ENCODE peak calls at places on chromosome 11, in eight cellular contexts. E is SK-N-DZ; P is NCI-H1048; H is NCI-H446; C is GOT3; R is BJ; J is substantia nigra; V is effector CD4-positive, alpha-beta T cell. Q is an unnamed sample.

GRCh38 chr11:68942751-68943271 is 38.0 kb downstream of the MRGPRD start:
- DNase-seq in E (no peak), R (no peak), C (no peak), H (no peak), J (no peak), P (no peak), V (no peak), Q (no peak)

GRCh38 chr11:28939381-28939780 is 831.2 kb downstream of the METTL15 start:
- DNase-seq in E (no peak), V (no peak), C (no peak), P (no peak), J (no peak), R (no peak), H (no peak), Q (no peak)

GRCh38 chr11:99316761-99317475 is 296.2 kb downstream of the CNTN5 start:
- DNase-seq in C (no peak), V (no peak), H (no peak), J (no peak), E (peak), R (no peak), P (no peak), Q (no peak)

GRCh38 chr11:99960536-99960935 is 726.6 kb upstream of the ARHGAP42 start:
- DNase-seq in R (no peak), C (no peak), J (no peak), V (no peak), E (no peak), P (no peak), H (no peak), Q (no peak)

GRCh38 chr11:35419713-35420333 is 465 bp upstream of the SLC1A2 start:
- DNase-seq in J (no peak), R (no peak), V (no peak), C (no peak), H (peak), E (peak), P (no peak), Q (no peak)

GRCh38 chr11:78323356-78323755 is 94.3 kb downstream of the GAB2 start:
- DNase-seq in P (no peak), H (no peak), C (no peak), V (no peak), J (no peak), E (no peak), R (no peak), Q (no peak)

GRCh38 chr11:6538456-6538855 is 41.4 kb downstream of the DNHD1 start:
- DNase-seq in J (no peak), R (no peak), P (no peak), C (no peak), V (no peak), E (no peak), H (no peak), Q (no peak)

GRCh38 chr11:76609736-76610370 is 60.7 kb downstream of the LRRC32 start:
- DNase-seq in E (no peak), R (no peak), V (no peak), C (no peak), P (no peak), J (no peak), H (no peak), Q (no peak)

GRCh38 chr11:123221074-123221473 is 26.0 kb upstream of the CLMP start:
- DNase-seq in J (no peak), R (no peak), C (no peak), P (no peak), H (no peak), E (no peak), V (no peak), Q (no peak)

GRCh38 chr11:32858731-32859130 is 29.0 kb downstream of the PRRG4 start:
- DNase-seq in E (no peak), H (no peak), R (no peak), V (no peak), P (no peak), J (no peak), C (no peak), Q (no peak)

GRCh38 chr11:86151188-86152005 is 82.5 kb upstream of the PICALM start:
- DNase-seq in R (no peak), V (no peak), E (no peak), P (no peak), H (no peak), J (peak), C (no peak), Q (no peak)

GRCh38 chr11:100777118-100777517 is 90.0 kb downstream of the ARHGAP42 start:
- DNase-seq in E (no peak), C (no peak), P (no peak), V (no peak), H (no peak), J (no peak), R (no peak), Q (no peak)

GRCh38 chr11:59114344-59114743 is 7.3 kb downstream of the FAM111B start:
- DNase-seq in J (no peak), R (no peak), P (no peak), C (no peak), E (no peak), V (no peak), H (no peak), Q (no peak)

GRCh38 chr11:114619659-114620173 is 24.1 kb upstream of the NXPE4 start:
- DNase-seq in E (no peak), H (no peak), V (no peak), J (no peak), C (no peak), P (no peak), R (no peak), Q (no peak)

GRCh38 chr11:19474954-19475811 is 234.4 kb upstream of the E2F8 start:
- DNase-seq in J (peak), C (no peak), R (no peak), H (no peak), V (no peak), P (peak), E (no peak), Q (no peak)

GRCh38 chr11:60265373-60266214 is 14.9 kb upstream of the MS4A4A start:
- DNase-seq in P (peak), R (no peak), V (no peak), E (peak), H (peak), C (no peak), J (no peak), Q (no peak)

GRCh38 chr11:124812876-124813275 is 12.7 kb upstream of the MSANTD2 start:
- DNase-seq in C (no peak), E (no peak), R (no peak), J (no peak), P (no peak), V (no peak), H (no peak), Q (no peak)

GRCh38 chr11:119796363-119797060 is 67.5 kb upstream of the NECTIN1 start:
- DNase-seq in E (no peak), R (no peak), C (no peak), P (no peak), V (no peak), H (no peak), J (no peak), Q (no peak)

GRCh38 chr11:124877631-124878496 is 12.6 kb downstream of the ROBO3 start:
- DNase-seq in P (no peak), E (no peak), C (no peak), H (no peak), R (no peak), V (no peak), J (no peak), Q (no peak)

GRCh38 chr11:33970984-33971466 is 79.1 kb upstream of the LMO2 start:
- DNase-seq in R (no peak), V (no peak), P (peak), J (peak), H (peak), C (no peak), E (peak), Q (no peak)

GRCh38 chr11:77071671-77072605 is 5.2 kb downstream of the CAPN5 start:
- DNase-seq in H (no peak), R (no peak), C (no peak), P (no peak), E (no peak), V (no peak), J (no peak), Q (no peak)

GRCh38 chr11:66409226-66409625 is 11.6 kb upstream of the NPAS4 start:
- DNase-seq in J (no peak), E (no peak), P (no peak), C (no peak), R (no peak), H (no peak), V (no peak), Q (no peak)

GRCh38 chr11:102974552-102975280 is 19.2 kb upstream of the MMP13 start:
- DNase-seq in R (peak), P (no peak), V (no peak), C (no peak), J (no peak), E (no peak), H (no peak), Q (no peak)

GRCh38 chr11:67644042-67644441 is 4.5 kb upstream of the TBX10 start:
- DNase-seq in C (no peak), V (no peak), R (no peak), E (no peak), P (no peak), H (no peak), J (no peak), Q (no peak)

GRCh38 chr11:12213920-12214319 is 103.5 kb downstream of the MICAL2 start:
- DNase-seq in P (no peak), H (no peak), J (no peak), E (no peak), V (no peak), R (peak), C (no peak), Q (no peak)

GRCh38 chr11:69915501-69916250 is 96.5 kb upstream of the FGF3 start:
- DNase-seq in J (peak), E (peak), C (peak), R (peak), P (peak), H (no peak), V (no peak), Q (no peak)

GRCh38 chr11:61815790-61816735 is 740 bp downstream of the FADS1 start:
- DNase-seq in P (peak), H (no peak), R (no peak), E (peak), V (peak), C (no peak), J (peak), Q (no peak)

GRCh38 chr11:45932217-45932616 is 9.8 kb downstream of the LARGE2 start:
- DNase-seq in P (no peak), E (no peak), R (no peak), V (no peak), H (no peak), C (no peak), J (no peak), Q (no peak)

GRCh38 chr11:11722246-11722645 is 100.4 kb upstream of the GALNT18 start:
- DNase-seq in P (no peak), V (no peak), R (no peak), J (no peak), H (no peak), C (no peak), E (no peak), Q (no peak)

GRCh38 chr11:121996574-121996973 is 119.4 kb downstream of the BLID start:
- DNase-seq in E (no peak), V (no peak), R (no peak), H (no peak), J (no peak), P (no peak), C (no peak), Q (no peak)

Q was measured in SK-N-MC.